ENCODE peak calls at places on chromosome 15, in six cellular contexts. U is trophoblast cell, Y is mesendoderm, S is mesenchymal stem cell, G is IMR-90, W is H1. O is an unnamed sample.

GRCh38 chr15:38660726-38661125 is 96.1 kb upstream of the RASGRP1 start:
- DNase-seq in S (no peak), G (no peak), Y (no peak), U (no peak), W (no peak), O (no peak)

GRCh38 chr15:77659350-77660321 is 26.9 kb upstream of the LINGO1 start:
- DNase-seq in G (peak; percentile 25), W (no peak), S (peak; percentile 57), U (no peak), Y (peak; percentile 69), O (no peak)

GRCh38 chr15:95085056-95085455 is 853.7 kb downstream of the MCTP2 start:
- DNase-seq in G (no peak), U (peak; percentile 52), W (no peak), Y (peak; percentile 4), S (peak; percentile 87), O (no peak)

GRCh38 chr15:43886558-43886957 is 59.8 kb downstream of the WDR76 start:
- DNase-seq in W (no peak), S (no peak), G (no peak), U (no peak), Y (no peak), O (no peak)

GRCh38 chr15:86664581-86664980 is 584.9 kb downstream of the AGBL1 start:
- DNase-seq in G (no peak), W (no peak), Y (no peak), S (no peak), U (no peak), O (no peak)

GRCh38 chr15:63233667-63234419 is 43.6 kb upstream of the APH1B start:
- DNase-seq in G (peak; percentile 87), U (peak; percentile 60), Y (no peak), W (no peak), S (peak; percentile 59), O (no peak)

GRCh38 chr15:55669226-55669625 is 73.7 kb downstream of the PRTG start:
- DNase-seq in U (no peak), S (no peak), G (no peak), Y (no peak), W (no peak), O (no peak)

GRCh38 chr15:33068531-33068990 is 126.0 kb downstream of the FMN1 start:
- DNase-seq in W (no peak), Y (peak; percentile 78), G (no peak), U (peak; percentile 57), S (peak; percentile 17), O (no peak)

GRCh38 chr15:37096878-37097568 is 3.3 kb downstream of the MEIS2 start:
- DNase-seq in G (peak; percentile 26), U (no peak), W (no peak), S (peak; percentile 48), Y (peak; percentile 62), O (peak; percentile 53)

DNA sequence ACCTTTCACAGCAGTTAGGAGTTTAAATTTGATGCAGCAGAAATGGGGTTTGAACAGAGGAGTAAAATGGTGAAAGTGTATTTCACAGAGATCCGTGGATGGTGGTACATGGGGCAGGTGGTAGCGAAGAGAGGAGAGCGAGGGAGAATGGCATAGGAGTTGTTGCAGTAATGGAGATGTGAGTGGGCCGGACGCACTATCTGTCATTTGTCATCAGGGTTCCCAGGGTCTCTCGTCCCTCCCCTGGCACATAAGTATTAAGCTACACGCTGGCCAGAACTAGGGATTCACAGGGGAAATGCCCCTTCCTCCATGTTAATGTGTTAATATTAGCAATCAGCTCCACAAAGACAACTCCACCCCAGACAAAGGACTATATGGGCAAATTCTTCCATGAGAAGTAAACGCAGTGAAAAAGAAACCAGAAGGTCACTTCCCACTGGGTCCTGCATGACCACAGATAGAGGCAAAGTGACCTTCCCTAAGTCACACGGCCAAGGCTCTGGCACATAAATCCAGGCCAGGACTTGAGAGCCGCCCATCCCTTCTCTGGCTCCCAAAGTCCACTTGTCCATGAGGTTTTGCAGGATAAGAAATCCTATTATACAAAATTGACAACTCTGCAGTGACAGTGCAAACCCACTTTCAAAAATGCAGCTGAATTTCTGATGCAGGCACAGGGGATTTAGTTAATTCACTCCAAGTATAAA is 42.5 kb downstream of the ANXA2 start:
- DNase-seq in U (no peak), S (no peak), W (no peak), Y (no peak), G (no peak), O (no peak)
- H3K36me3 ChIP-seq in U (peaks cover 80% of the 10 kb centered on the region), S (peaks cover 97% of the 10 kb centered on the region), W (peaks cover 10% of the 10 kb centered on the region), Y (peaks cover 38% of the 10 kb centered on the region), G (peaks cover 74% of the 10 kb centered on the region), O (peaks cover 3% of the 10 kb centered on the region)

DNA sequence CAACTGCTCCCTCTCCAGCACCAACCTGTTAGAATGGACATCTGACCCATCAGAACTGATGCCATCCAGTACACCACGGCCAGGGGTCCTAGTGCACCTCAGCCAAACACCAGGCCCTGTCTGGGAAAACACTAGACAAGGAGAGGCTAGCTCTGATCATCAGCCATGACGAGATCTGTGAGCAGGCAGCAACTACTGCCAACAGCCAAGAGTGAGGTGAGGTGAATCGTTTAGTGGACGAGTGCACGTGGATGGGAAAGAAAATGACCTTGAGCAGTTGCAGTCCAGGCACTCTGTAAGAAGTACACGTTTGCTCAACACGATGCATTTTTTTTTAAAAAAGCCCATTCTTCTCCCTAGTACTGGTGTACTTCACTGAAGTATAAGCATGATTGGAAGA is 5.6 kb downstream of the ST8SIA2 start:
- DNase-seq in S (no peak), Y (no peak), G (no peak), W (no peak), U (no peak), O (no peak)
- H2BK5ac ChIP-seq in S (no peak overlapping the region), Y (no peak overlapping the region), G (no peak overlapping the region), W (no peak overlapping the region), U (no peak overlapping the region), O (no peak overlapping the region)

GRCh38 chr15:80926126-80926525 is 63.5 kb downstream of the MESD start:
- DNase-seq in S (no peak), W (no peak), U (no peak), G (no peak), Y (no peak), O (no peak)
- H3K4me3 ChIP-seq in S (no peak overlapping the region), W (no peak overlapping the region), U (no peak overlapping the region), G (no peak overlapping the region), Y (no peak overlapping the region), O (no peak overlapping the region)

DNA sequence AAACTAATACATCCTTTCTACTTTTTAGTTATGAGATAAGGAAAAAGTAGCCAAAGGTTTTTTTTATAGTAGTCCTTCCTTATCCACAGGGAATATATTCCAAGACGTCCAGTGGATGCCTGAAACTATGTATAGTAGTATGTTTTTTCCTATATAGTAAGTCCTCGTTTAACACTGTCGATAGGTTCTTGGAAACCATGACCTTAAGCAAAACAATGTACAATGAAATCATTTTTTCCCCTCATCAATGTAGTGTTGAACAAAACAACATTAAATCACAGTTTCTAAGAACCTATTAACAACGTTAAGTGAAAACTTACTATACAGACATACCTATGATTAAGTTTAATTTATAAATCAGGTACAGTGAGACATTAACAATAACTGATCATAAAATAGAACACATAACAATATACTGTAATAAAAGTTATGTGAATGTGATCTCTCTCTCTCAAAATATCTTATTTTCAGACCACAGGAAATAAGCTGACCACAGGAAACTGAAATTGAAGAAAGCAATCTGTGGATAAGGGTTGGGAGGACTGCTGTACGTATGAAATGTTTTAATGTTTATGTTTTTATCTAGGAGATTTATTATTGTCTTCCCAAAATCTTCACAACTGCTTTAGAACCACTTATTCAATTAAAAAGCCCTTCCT is 20.6 kb downstream of the COPS2 start:
- DNase-seq in G (peak; percentile 59), W (no peak), Y (no peak), U (no peak), S (no peak), O (no peak)
- H3K36me3 ChIP-seq in G (peaks cover 23% of the 10 kb centered on the region), W (peaks cover 6% of the 10 kb centered on the region), Y (no peaks in the 10 kb centered on the region), U (peaks cover 2% of the 10 kb centered on the region), S (peaks cover 99% of the 10 kb centered on the region), O (peaks cover 98% of the 10 kb centered on the region)

O was measured in neuronal stem cell.